ENCODE peak calls at places on chromosomes 6 and 20, in seven cellular contexts. One of them, this sample, is unnamed.

GRCh38 chr6:21115111-21115510 is 478.4 kb upstream of the SOX4 start:
- DNase-seq in NCI-H2081: peak; percentile 86
- DNase-seq in cardiac fibroblast: peak; percentile 77
- DNase-seq in mucosa of descending colon: no peak
- DNase-seq in stimulated activated CD4-positive, alpha-beta T cell treated with anti-CD3 and anti-CD28 coated beads, Interleukin-12 subunit alpha, Interleukin-12 subunit beta, amount 100 ng/mL, for 48 hours: no peak
- DNase-seq in head of caudate nucleus: no peak
- DNase-seq in T-helper 1 cell: no peak
- DNase-seq in this sample: peak; percentile 15

GRCh38 chr6:141824258-141824795 is 308.4 kb upstream of the GJE1 start:
- DNase-seq in NCI-H2081: no peak
- DNase-seq in cardiac fibroblast: no peak
- DNase-seq in mucosa of descending colon: no peak
- DNase-seq in stimulated activated CD4-positive, alpha-beta T cell treated with anti-CD3 and anti-CD28 coated beads, Interleukin-12 subunit alpha, Interleukin-12 subunit beta, amount 100 ng/mL, for 48 hours: no peak
- DNase-seq in head of caudate nucleus: no peak
- DNase-seq in T-helper 1 cell: no peak
- DNase-seq in this sample: no peak

GRCh38 chr6:164749126-164749758 is 560.2 kb downstream of the C6orf118 start:
- DNase-seq in NCI-H2081: peak; percentile 20
- DNase-seq in cardiac fibroblast: peak; percentile 26
- DNase-seq in mucosa of descending colon: no peak
- DNase-seq in stimulated activated CD4-positive, alpha-beta T cell treated with anti-CD3 and anti-CD28 coated beads, Interleukin-12 subunit alpha, Interleukin-12 subunit beta, amount 100 ng/mL, for 48 hours: no peak
- DNase-seq in head of caudate nucleus: peak; percentile 15
- DNase-seq in T-helper 1 cell: no peak
- DNase-seq in this sample: peak; percentile 61

GRCh38 chr6:19289408-19289967 is 547.7 kb upstream of the ID4 start:
- DNase-seq in NCI-H2081: no peak
- DNase-seq in cardiac fibroblast: no peak
- DNase-seq in mucosa of descending colon: no peak
- DNase-seq in stimulated activated CD4-positive, alpha-beta T cell treated with anti-CD3 and anti-CD28 coated beads, Interleukin-12 subunit alpha, Interleukin-12 subunit beta, amount 100 ng/mL, for 48 hours: no peak
- DNase-seq in head of caudate nucleus: no peak
- DNase-seq in T-helper 1 cell: no peak
- DNase-seq in this sample: peak; percentile 8

GRCh38 chr6:75206338-75207210 is 721 bp upstream of the COL12A1 start:
- DNase-seq in NCI-H2081: no peak
- DNase-seq in cardiac fibroblast: peak; percentile 48
- DNase-seq in mucosa of descending colon: no peak
- DNase-seq in stimulated activated CD4-positive, alpha-beta T cell treated with anti-CD3 and anti-CD28 coated beads, Interleukin-12 subunit alpha, Interleukin-12 subunit beta, amount 100 ng/mL, for 48 hours: no peak
- DNase-seq in head of caudate nucleus: no peak
- DNase-seq in T-helper 1 cell: no peak
- DNase-seq in this sample: no peak

GRCh38 chr6:82040405-82041221 is 206.9 kb downstream of the IBTK start:
- DNase-seq in NCI-H2081: peak; percentile 43
- DNase-seq in cardiac fibroblast: peak; percentile 76
- DNase-seq in mucosa of descending colon: peak; percentile 52
- DNase-seq in stimulated activated CD4-positive, alpha-beta T cell treated with anti-CD3 and anti-CD28 coated beads, Interleukin-12 subunit alpha, Interleukin-12 subunit beta, amount 100 ng/mL, for 48 hours: no peak
- DNase-seq in head of caudate nucleus: peak; percentile 46
- DNase-seq in T-helper 1 cell: no peak
- DNase-seq in this sample: peak; percentile 55

GRCh38 chr20:64035066-64035932 is 683 bp upstream of the C20orf204 start:
- DNase-seq in NCI-H2081: no peak
- DNase-seq in cardiac fibroblast: no peak
- DNase-seq in mucosa of descending colon: no peak
- DNase-seq in stimulated activated CD4-positive, alpha-beta T cell treated with anti-CD3 and anti-CD28 coated beads, Interleukin-12 subunit alpha, Interleukin-12 subunit beta, amount 100 ng/mL, for 48 hours: no peak
- DNase-seq in head of caudate nucleus: no peak
- DNase-seq in T-helper 1 cell: no peak
- DNase-seq in this sample: no peak

GRCh38 chr6:95819939-95820338 is 195.8 kb upstream of the FUT9 start:
- DNase-seq in NCI-H2081: no peak
- DNase-seq in cardiac fibroblast: no peak
- DNase-seq in mucosa of descending colon: no peak
- DNase-seq in stimulated activated CD4-positive, alpha-beta T cell treated with anti-CD3 and anti-CD28 coated beads, Interleukin-12 subunit alpha, Interleukin-12 subunit beta, amount 100 ng/mL, for 48 hours: no peak
- DNase-seq in head of caudate nucleus: no peak
- DNase-seq in T-helper 1 cell: no peak
- DNase-seq in this sample: no peak

GRCh38 chr6:135883045-135883444 is 31.5 kb downstream of the PDE7B start:
- DNase-seq in NCI-H2081: no peak
- DNase-seq in cardiac fibroblast: no peak
- DNase-seq in mucosa of descending colon: no peak
- DNase-seq in stimulated activated CD4-positive, alpha-beta T cell treated with anti-CD3 and anti-CD28 coated beads, Interleukin-12 subunit alpha, Interleukin-12 subunit beta, amount 100 ng/mL, for 48 hours: no peak
- DNase-seq in head of caudate nucleus: no peak
- DNase-seq in T-helper 1 cell: no peak
- DNase-seq in this sample: no peak

GRCh38 chr6:162509821-162510220 is 217.7 kb downstream of the PRKN start:
- DNase-seq in NCI-H2081: no peak
- DNase-seq in cardiac fibroblast: no peak
- DNase-seq in mucosa of descending colon: no peak
- DNase-seq in stimulated activated CD4-positive, alpha-beta T cell treated with anti-CD3 and anti-CD28 coated beads, Interleukin-12 subunit alpha, Interleukin-12 subunit beta, amount 100 ng/mL, for 48 hours: no peak
- DNase-seq in head of caudate nucleus: no peak
- DNase-seq in T-helper 1 cell: no peak
- DNase-seq in this sample: no peak

GRCh38 chr6:47456536-47456975 is 21.0 kb upstream of the CD2AP start:
- DNase-seq in NCI-H2081: peak; percentile 88
- DNase-seq in cardiac fibroblast: no peak
- DNase-seq in mucosa of descending colon: no peak
- DNase-seq in stimulated activated CD4-positive, alpha-beta T cell treated with anti-CD3 and anti-CD28 coated beads, Interleukin-12 subunit alpha, Interleukin-12 subunit beta, amount 100 ng/mL, for 48 hours: no peak
- DNase-seq in head of caudate nucleus: no peak
- DNase-seq in T-helper 1 cell: no peak
- DNase-seq in this sample: peak; percentile 77

GRCh38 chr20:3646651-3647050 is 16.5 kb downstream of the GFRA4 start:
- DNase-seq in NCI-H2081: no peak
- DNase-seq in cardiac fibroblast: no peak
- DNase-seq in mucosa of descending colon: no peak
- DNase-seq in stimulated activated CD4-positive, alpha-beta T cell treated with anti-CD3 and anti-CD28 coated beads, Interleukin-12 subunit alpha, Interleukin-12 subunit beta, amount 100 ng/mL, for 48 hours: no peak
- DNase-seq in head of caudate nucleus: no peak
- DNase-seq in T-helper 1 cell: no peak
- DNase-seq in this sample: no peak

GRCh38 chr6:155041781-155042279 is 46.7 kb downstream of the TIAM2 start:
- DNase-seq in NCI-H2081: no peak
- DNase-seq in cardiac fibroblast: peak; percentile 39
- DNase-seq in mucosa of descending colon: no peak
- DNase-seq in stimulated activated CD4-positive, alpha-beta T cell treated with anti-CD3 and anti-CD28 coated beads, Interleukin-12 subunit alpha, Interleukin-12 subunit beta, amount 100 ng/mL, for 48 hours: no peak
- DNase-seq in head of caudate nucleus: no peak
- DNase-seq in T-helper 1 cell: no peak
- DNase-seq in this sample: no peak

GRCh38 chr20:16175322-16175721 is 397.9 kb downstream of the KIF16B start:
- DNase-seq in NCI-H2081: no peak
- DNase-seq in cardiac fibroblast: no peak
- DNase-seq in mucosa of descending colon: no peak
- DNase-seq in stimulated activated CD4-positive, alpha-beta T cell treated with anti-CD3 and anti-CD28 coated beads, Interleukin-12 subunit alpha, Interleukin-12 subunit beta, amount 100 ng/mL, for 48 hours: no peak
- DNase-seq in head of caudate nucleus: no peak
- DNase-seq in T-helper 1 cell: no peak
- DNase-seq in this sample: no peak

GRCh38 chr6:170358496-170358895 is 51.9 kb downstream of the FAM120B start:
- DNase-seq in NCI-H2081: peak; percentile 25
- DNase-seq in cardiac fibroblast: no peak
- DNase-seq in mucosa of descending colon: no peak
- DNase-seq in stimulated activated CD4-positive, alpha-beta T cell treated with anti-CD3 and anti-CD28 coated beads, Interleukin-12 subunit alpha, Interleukin-12 subunit beta, amount 100 ng/mL, for 48 hours: no peak
- DNase-seq in head of caudate nucleus: no peak
- DNase-seq in T-helper 1 cell: no peak
- DNase-seq in this sample: no peak

GRCh38 chr20:5996765-5997164 is 46.3 kb downstream of the MCM8 start:
- DNase-seq in NCI-H2081: peak; percentile 58
- DNase-seq in cardiac fibroblast: no peak
- DNase-seq in mucosa of descending colon: peak; percentile 42
- DNase-seq in stimulated activated CD4-positive, alpha-beta T cell treated with anti-CD3 and anti-CD28 coated beads, Interleukin-12 subunit alpha, Interleukin-12 subunit beta, amount 100 ng/mL, for 48 hours: no peak
- DNase-seq in head of caudate nucleus: no peak
- DNase-seq in T-helper 1 cell: peak; percentile 13
- DNase-seq in this sample: no peak

GRCh38 chr20:63874254-63874653 is 9.2 kb downstream of the TPD52L2 start:
- DNase-seq in NCI-H2081: no peak
- DNase-seq in cardiac fibroblast: no peak
- DNase-seq in mucosa of descending colon: no peak
- DNase-seq in stimulated activated CD4-positive, alpha-beta T cell treated with anti-CD3 and anti-CD28 coated beads, Interleukin-12 subunit alpha, Interleukin-12 subunit beta, amount 100 ng/mL, for 48 hours: no peak
- DNase-seq in head of caudate nucleus: no peak
- DNase-seq in T-helper 1 cell: no peak
- DNase-seq in this sample: no peak

GRCh38 chr6:46130665-46131064 is 876 bp downstream of the ENPP4 start:
- DNase-seq in NCI-H2081: no peak
- DNase-seq in cardiac fibroblast: no peak
- DNase-seq in mucosa of descending colon: no peak
- DNase-seq in stimulated activated CD4-positive, alpha-beta T cell treated with anti-CD3 and anti-CD28 coated beads, Interleukin-12 subunit alpha, Interleukin-12 subunit beta, amount 100 ng/mL, for 48 hours: no peak
- DNase-seq in head of caudate nucleus: peak; percentile 5
- DNase-seq in T-helper 1 cell: no peak
- DNase-seq in this sample: no peak

GRCh38 chr20:62366370-62367135 is 559 bp downstream of the LAMA5 start:
- DNase-seq in NCI-H2081: peak; percentile 19
- DNase-seq in cardiac fibroblast: no peak
- DNase-seq in mucosa of descending colon: no peak
- DNase-seq in stimulated activated CD4-positive, alpha-beta T cell treated with anti-CD3 and anti-CD28 coated beads, Interleukin-12 subunit alpha, Interleukin-12 subunit beta, amount 100 ng/mL, for 48 hours: no peak
- DNase-seq in head of caudate nucleus: no peak
- DNase-seq in T-helper 1 cell: no peak
- DNase-seq in this sample: peak; percentile 78

GRCh38 chr20:63159826-63160640 is 55.9 kb downstream of the YTHDF1 start:
- DNase-seq in NCI-H2081: no peak
- DNase-seq in cardiac fibroblast: no peak
- DNase-seq in mucosa of descending colon: no peak
- DNase-seq in stimulated activated CD4-positive, alpha-beta T cell treated with anti-CD3 and anti-CD28 coated beads, Interleukin-12 subunit alpha, Interleukin-12 subunit beta, amount 100 ng/mL, for 48 hours: no peak
- DNase-seq in head of caudate nucleus: no peak
- DNase-seq in T-helper 1 cell: no peak
- DNase-seq in this sample: no peak

GRCh38 chr6:49906511-49906910 is 40.2 kb upstream of the CRISP1 start:
- DNase-seq in NCI-H2081: no peak
- DNase-seq in cardiac fibroblast: no peak
- DNase-seq in mucosa of descending colon: no peak
- DNase-seq in stimulated activated CD4-positive, alpha-beta T cell treated with anti-CD3 and anti-CD28 coated beads, Interleukin-12 subunit alpha, Interleukin-12 subunit beta, amount 100 ng/mL, for 48 hours: no peak
- DNase-seq in head of caudate nucleus: no peak
- DNase-seq in T-helper 1 cell: no peak
- DNase-seq in this sample: no peak

GRCh38 chr20:37992802-37993538 is 40.3 kb downstream of the TTI1 start:
- DNase-seq in NCI-H2081: no peak
- DNase-seq in cardiac fibroblast: peak; percentile 80
- DNase-seq in mucosa of descending colon: peak; percentile 63
- DNase-seq in stimulated activated CD4-positive, alpha-beta T cell treated with anti-CD3 and anti-CD28 coated beads, Interleukin-12 subunit alpha, Interleukin-12 subunit beta, amount 100 ng/mL, for 48 hours: no peak
- DNase-seq in head of caudate nucleus: no peak
- DNase-seq in T-helper 1 cell: no peak
- DNase-seq in this sample: peak; percentile 36

GRCh38 chr6:14178083-14178445 is 60.5 kb downstream of the CD83 start:
- DNase-seq in NCI-H2081: no peak
- DNase-seq in cardiac fibroblast: no peak
- DNase-seq in mucosa of descending colon: no peak
- DNase-seq in stimulated activated CD4-positive, alpha-beta T cell treated with anti-CD3 and anti-CD28 coated beads, Interleukin-12 subunit alpha, Interleukin-12 subunit beta, amount 100 ng/mL, for 48 hours: no peak
- DNase-seq in head of caudate nucleus: no peak
- DNase-seq in T-helper 1 cell: no peak
- DNase-seq in this sample: no peak

GRCh38 chr6:154134471-154135147 is 95.6 kb downstream of the OPRM1 start:
- DNase-seq in NCI-H2081: no peak
- DNase-seq in cardiac fibroblast: no peak
- DNase-seq in mucosa of descending colon: no peak
- DNase-seq in stimulated activated CD4-positive, alpha-beta T cell treated with anti-CD3 and anti-CD28 coated beads, Interleukin-12 subunit alpha, Interleukin-12 subunit beta, amount 100 ng/mL, for 48 hours: no peak
- DNase-seq in head of caudate nucleus: no peak
- DNase-seq in T-helper 1 cell: no peak
- DNase-seq in this sample: no peak

GRCh38 chr6:27532820-27533538 is 60.1 kb upstream of the ZNF184 start:
- DNase-seq in NCI-H2081: no peak
- DNase-seq in cardiac fibroblast: peak; percentile 13
- DNase-seq in mucosa of descending colon: no peak
- DNase-seq in stimulated activated CD4-positive, alpha-beta T cell treated with anti-CD3 and anti-CD28 coated beads, Interleukin-12 subunit alpha, Interleukin-12 subunit beta, amount 100 ng/mL, for 48 hours: no peak
- DNase-seq in head of caudate nucleus: no peak
- DNase-seq in T-helper 1 cell: no peak
- DNase-seq in this sample: no peak